ENCODE peak calls at places on chromosome X, in six cellular contexts. G, X, Q, O, P and W are unnamed samples. For H3K4me1, the result is how much of the 10 kb centered on the place peaks cover.

GRCh38 chrX:49276671-49277519 is 7.3 kb downstream of the PPP1R3F start:
- DNase-seq in X (no peak), G (no peak), P (no peak), O (no peak), Q (no peak), W (no peak)

GRCh38 chrX:80817002-80817401 is 7.3 kb upstream of the BRWD3 start:
- DNase-seq in P (no peak), G (no peak), Q (no peak), O (no peak), X (peak), W (no peak)

GRCh38 chrX:53281321-53281822 is at the start of gene IQSEC2:
- DNase-seq in G (peak), Q (peak), X (peak), O (peak), P (no peak), W (peak)

GRCh38 chrX:72306851-72307645 is 1.3 kb upstream of the CITED1 start:
- DNase-seq in Q (peak), P (peak), O (peak), X (peak), G (peak), W (peak)

GRCh38 chrX:22944945-22945344 is 54.8 kb upstream of the DDX53 start:
- DNase-seq in G (no peak), X (no peak), O (no peak), P (no peak), Q (no peak), W (no peak)

GRCh38 chrX:15398874-15399273 is 14.7 kb upstream of the VEGFD start:
- DNase-seq in P (no peak), G (no peak), X (no peak), Q (no peak), O (no peak), W (no peak)

GRCh38 chrX:31981546-31982062 is 909.8 kb upstream of the FTHL17 start:
- DNase-seq in Q (no peak), O (no peak), X (no peak), P (no peak), G (no peak), W (no peak)

GRCh38 chrX:15405846-15406245 is 21.6 kb upstream of the VEGFD start:
- DNase-seq in P (no peak), Q (no peak), X (no peak), G (peak), O (no peak), W (peak)

GRCh38 chrX:78029663-78030062 is 60.2 kb upstream of the PGAM4 start:
- DNase-seq in Q (no peak), G (no peak), O (no peak), P (peak), X (peak), W (peak)

GRCh38 chrX:123909498-123909897 is 49.6 kb downstream of the XIAP start:
- DNase-seq in G (peak), O (no peak), X (no peak), Q (no peak), P (no peak), W (peak)

GRCh38 chrX:63686878-63687714 is 97.9 kb downstream of the ARHGEF9 start:
- DNase-seq in P (peak), Q (peak), G (peak), X (peak), O (no peak), W (peak)

GRCh38 chrX:40273356-40274050 is 175.7 kb upstream of the BCOR start:
- DNase-seq in Q (no peak), P (no peak), G (peak), X (no peak), O (no peak), W (no peak)

GRCh38 chrX:4588893-4589292 is 875.4 kb upstream of the PRKX start:
- DNase-seq in P (no peak), G (no peak), Q (no peak), O (no peak), X (no peak), W (no peak)

GRCh38 chrX:47560179-47560830 is 700 bp upstream of the ARAF start:
- DNase-seq in O (no peak), X (no peak), P (no peak), Q (no peak), G (peak), W (no peak)

GRCh38 chrX:138127314-138127713 is 561.4 kb downstream of the ZIC3 start:
- DNase-seq in P (no peak), G (no peak), X (peak), O (no peak), Q (no peak), W (no peak)

GRCh38 chrX:97446298-97446882 is 562.7 kb downstream of the RPA4 start:
- DNase-seq in P (no peak), O (no peak), X (no peak), G (no peak), Q (no peak), W (peak)

GRCh38 chrX:139875831-139876230 is 57.0 kb downstream of the ATP11C start:
- DNase-seq in G (peak), O (no peak), P (no peak), X (no peak), Q (no peak), W (peak)

GRCh38 chrX:17042046-17042445 is 95.6 kb downstream of the REPS2 start:
- DNase-seq in G (no peak), O (no peak), P (no peak), X (no peak), Q (no peak), W (peak)

GRCh38 chrX:24498975-24499374 is 33.9 kb downstream of the PDK3 start:
- DNase-seq in O (no peak), X (no peak), Q (no peak), P (no peak), G (peak), W (peak)

GRCh38 chrX:84144281-84144680 is 43.7 kb downstream of the RPS6KA6 start:
- DNase-seq in O (no peak), Q (no peak), G (no peak), P (no peak), X (no peak), W (no peak)

GRCh38 chrX:136662104-136662503 is 14.1 kb downstream of the CD40LG start:
- DNase-seq in O (no peak), P (no peak), Q (no peak), X (no peak), G (peak), W (no peak)

DNA sequence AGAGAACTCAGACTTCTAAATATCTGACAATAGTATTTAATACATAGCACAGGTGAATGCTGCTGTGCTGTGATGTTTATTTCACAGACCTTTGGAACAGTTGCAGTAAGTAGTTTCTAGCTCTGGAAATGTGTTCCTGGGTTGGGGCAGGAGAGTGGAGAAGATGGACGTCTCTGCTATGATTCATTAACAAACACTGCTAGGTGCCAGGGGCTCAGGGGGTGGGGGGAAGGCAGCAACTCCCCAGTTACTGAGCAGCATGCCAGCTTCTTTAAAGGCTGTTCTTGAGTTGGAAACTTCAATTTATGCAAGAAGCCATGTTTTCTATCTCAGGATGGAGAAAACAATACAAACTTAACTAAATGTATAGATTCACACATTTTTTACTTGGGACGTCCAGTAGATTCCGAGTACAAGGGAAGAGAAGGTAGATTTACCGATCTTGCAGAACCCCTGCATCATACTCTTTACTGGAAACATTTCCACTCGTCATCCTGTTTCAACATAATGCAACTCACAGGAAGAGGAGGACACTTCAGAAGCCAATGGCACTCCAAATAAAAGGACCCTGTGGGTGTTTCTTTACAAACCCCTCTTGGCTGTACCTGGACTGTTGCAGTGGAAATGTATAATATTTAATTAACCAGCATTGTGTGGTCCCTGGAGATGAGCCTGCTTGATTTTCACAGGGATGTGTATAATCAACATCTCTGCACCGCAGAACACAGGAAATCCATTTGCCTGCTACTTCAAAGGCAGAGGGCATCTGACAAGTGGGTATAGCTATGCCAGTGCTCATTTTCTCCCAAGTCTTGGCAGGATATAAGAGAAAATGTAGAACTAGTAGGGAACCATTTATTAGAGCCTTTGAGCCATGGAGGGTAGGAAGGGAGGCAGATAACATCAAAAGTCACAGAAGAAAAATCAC is 171.4 kb downstream of the SH3KBP1 start:
- DNase-seq in Q (no peak), X (no peak), O (no peak), G (peak), P (no peak), W (no peak)
- H3K4me1 ChIP-seq in Q (under half), X (under half), O (under half), G (under half), P (under half), W (under half)

GRCh38 chrX:44904542-44905115 is 31.6 kb downstream of the KDM6A start:
- DNase-seq in G (no peak), P (peak), Q (no peak), X (no peak), O (no peak), W (peak)
- H3K4me1 ChIP-seq in G (under half), P (under half), Q (under half), X (under half), O (under half), W (under half)

GRCh38 chrX:88378406-88378805 is 368.6 kb upstream of the CPXCR1 start:
- DNase-seq in X (no peak), Q (no peak), P (no peak), O (no peak), G (no peak), W (no peak)
- H3K4me1 ChIP-seq in X (under half), Q (under half), P (under half), O (under half), G (under half), W (under half)

DNA sequence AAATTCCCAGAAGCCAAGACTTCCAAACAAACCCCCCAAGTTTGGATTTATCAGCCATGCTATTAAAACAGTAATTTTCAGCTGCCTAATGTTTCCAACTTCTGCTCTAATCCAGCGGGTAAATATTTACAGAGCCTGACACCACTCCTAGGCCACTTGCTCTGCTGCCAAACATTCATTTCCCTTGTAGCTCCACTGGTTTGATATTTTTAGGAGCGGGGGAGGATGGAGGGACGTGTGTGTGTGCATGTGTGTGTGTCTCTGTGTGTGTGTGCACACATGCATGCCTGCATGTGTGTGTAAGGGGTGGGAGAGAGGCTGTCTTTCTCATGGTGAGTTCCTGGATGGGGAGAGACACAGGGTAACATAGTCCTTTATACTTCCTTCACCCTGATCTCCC is 115.7 kb upstream of the PJA1 start:
- DNase-seq in O (no peak), Q (no peak), P (no peak), X (no peak), G (no peak), W (no peak)
- H3K4me1 ChIP-seq in O (under half), Q (under half), P (under half), X (under half), G (under half), W (under half)